ENCODE peak calls at places on chromosomes 1 and 21, in four cellular contexts. O is K562, G is breast epithelium, S is esophagus squamous epithelium. F is an unnamed sample.

GRCh38 chr21:32382108-32382601 is 10.7 kb downstream of the URB1 start:
- DNase-seq in O (no peak), G (no peak), S (no peak), F (no peak)

GRCh38 chr1:203306089-203306969 is 1.0 kb downstream of the BTG2 start:
- DNase-seq in G (peak; percentile 93), S (peak; percentile 33), O (peak; percentile 86), F (peak; percentile 92)

GRCh38 chr1:89873757-89874156 is 52.9 kb downstream of the LRRC8D start:
- DNase-seq in O (no peak), S (no peak), G (no peak), F (no peak)

GRCh38 chr1:54763814-54764131 is 550 bp downstream of the PARS2 start:
- DNase-seq in G (no peak), S (no peak), O (no peak), F (no peak)

GRCh38 chr21:38716942-38717341 is 88.8 kb upstream of the ETS2 start:
- DNase-seq in G (no peak), S (no peak), O (no peak), F (no peak)

GRCh38 chr1:235908742-235909520 is 42.2 kb upstream of the LYST start:
- DNase-seq in G (no peak), O (no peak), S (no peak), F (no peak)

GRCh38 chr1:41805771-41806471 is 112.8 kb downstream of the HIVEP3 start:
- DNase-seq in G (no peak), S (no peak), O (no peak), F (no peak)

GRCh38 chr1:29621826-29622435 is 385.6 kb downstream of the PTPRU start:
- DNase-seq in S (no peak), O (no peak), G (peak; percentile 4), F (no peak)

GRCh38 chr21:39676054-39676771 is 63.5 kb downstream of the B3GALT5 start:
- DNase-seq in G (peak; percentile 72), O (no peak), S (no peak), F (no peak)

GRCh38 chr21:42523211-42523610 is 9.6 kb downstream of the SLC37A1 start:
- DNase-seq in O (no peak), G (no peak), S (no peak), F (no peak)

GRCh38 chr21:44530221-44530902 is 9.6 kb downstream of the KRTAP10-1 start:
- DNase-seq in O (no peak), G (no peak), S (no peak), F (no peak)

GRCh38 chr1:223886516-223886921 is 40.8 kb upstream of the TP53BP2 start:
- DNase-seq in O (no peak), S (no peak), G (no peak), F (no peak)

GRCh38 chr1:28718601-28719331 is 18.0 kb upstream of the YTHDF2 start:
- DNase-seq in G (no peak), S (no peak), O (peak; percentile 63), F (no peak)

GRCh38 chr21:33587792-33588484 is 546 bp downstream of the DONSON start:
- DNase-seq in G (no peak), S (no peak), O (peak; percentile 57), F (peak; percentile 13)

GRCh38 chr1:38586993-38587646 is 272.5 kb downstream of the RRAGC start:
- DNase-seq in S (no peak), G (no peak), O (peak; percentile 87), F (no peak)

GRCh38 chr1:15191785-15192184 is 38.2 kb downstream of the TMEM51 start:
- DNase-seq in G (no peak), S (no peak), O (no peak), F (no peak)

GRCh38 chr1:65681101-65681500 is 111.6 kb upstream of the PDE4B start:
- DNase-seq in S (no peak), G (no peak), O (no peak), F (no peak)

GRCh38 chr1:51877434-51878306 is 857 bp downstream of the NRDC start:
- DNase-seq in G (no peak), O (peak; percentile 40), S (no peak), F (peak; percentile 8)

GRCh38 chr1:11729498-11730428 is 6.2 kb upstream of the AGTRAP start:
- DNase-seq in G (no peak), S (no peak), O (peak; percentile 55), F (no peak)

GRCh38 chr1:225767591-225768540 is 9.8 kb upstream of the SRP9 start:
- DNase-seq in S (no peak), G (peak; percentile 59), O (peak; percentile 17), F (peak; percentile 70)

GRCh38 chr1:67726224-67726623 is 41.2 kb downstream of the GADD45A start:
- DNase-seq in O (no peak), S (no peak), G (no peak), F (no peak)

GRCh38 chr1:232678185-232678886 is 48.4 kb upstream of the SIPA1L2 start:
- DNase-seq in S (no peak), G (no peak), O (no peak), F (no peak)

GRCh38 chr1:155226910-155227260 is 18.4 kb downstream of the MTX1 start:
- DNase-seq in G (peak; percentile 42), O (peak; percentile 56), S (no peak), F (no peak)

GRCh38 chr1:28129150-28129549 is 40.7 kb upstream of the EYA3 start:
- DNase-seq in S (no peak), G (no peak), O (no peak), F (no peak)

GRCh38 chr21:42262826-42263225 is 43.9 kb downstream of the ABCG1 start:
- DNase-seq in S (no peak), O (no peak), G (peak; percentile 74), F (peak; percentile 24)

GRCh38 chr1:92599184-92599583 is 112.5 kb upstream of the GFI1 start:
- DNase-seq in O (peak; percentile 12), G (no peak), S (no peak), F (no peak)

GRCh38 chr1:63679589-63679988 is 86.4 kb downstream of the PGM1 start:
- DNase-seq in G (no peak), O (no peak), S (no peak), F (no peak)

GRCh38 chr1:63679076-63679475 is 85.9 kb downstream of the PGM1 start:
- DNase-seq in O (no peak), G (no peak), S (no peak), F (no peak)

GRCh38 chr1:63674865-63675815 is 81.9 kb downstream of the PGM1 start:
- DNase-seq in O (no peak), S (no peak), G (no peak), F (no peak)

GRCh38 chr1:63678200-63678599 is 85.0 kb downstream of the PGM1 start:
- DNase-seq in S (no peak), O (no peak), G (no peak), F (no peak)

DNA sequence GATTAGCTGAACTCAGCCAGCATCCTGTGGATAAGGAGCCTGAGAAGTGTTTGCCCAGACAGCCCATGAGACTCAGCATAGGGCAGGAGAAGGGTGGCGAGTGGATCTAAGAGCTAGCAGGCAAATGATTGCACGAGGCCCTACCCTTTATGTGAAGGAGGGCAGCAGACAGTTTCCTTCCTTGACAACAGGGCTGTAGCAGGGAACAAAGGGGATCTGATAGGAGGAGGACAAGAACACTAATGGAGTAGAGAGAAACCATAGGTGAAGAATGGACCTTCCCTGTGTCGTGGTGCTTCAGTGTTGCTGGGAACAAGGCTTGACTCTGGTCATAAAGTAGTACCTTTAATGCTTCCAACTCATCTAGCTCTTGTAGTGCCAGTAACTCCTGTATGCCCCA is 84.3 kb downstream of the PGM1 start:
- DNase-seq in S (no peak), G (no peak), O (no peak), F (no peak)
- H3K36me3 ChIP-seq in S (no peaks in the 10 kb centered on the region), G (no peaks in the 10 kb centered on the region), O (no peaks in the 10 kb centered on the region), F (no peaks in the 10 kb centered on the region)

GRCh38 chr1:150926094-150926741 is at the start of gene SETDB1:
- DNase-seq in S (peak; percentile 71), O (peak; percentile 92), G (peak; percentile 92), F (peak; percentile 93)
- TF ChIP-seq POLR2A in S (peak; percentile 23), O (peak; percentile 85), G (no peak), F (peak; percentile 49)

GRCh38 chr1:16984717-16985116 is 4.3 kb upstream of the MFAP2 start:
- DNase-seq in O (no peak), S (no peak), G (peak; percentile 80), F (peak; percentile 30)

GRCh38 chr1:16988210-16988609 is 7.8 kb upstream of the MFAP2 start:
- DNase-seq in O (no peak), S (no peak), G (no peak), F (no peak)

GRCh38 chr1:16986113-16986512 is 5.7 kb upstream of the MFAP2 start:
- DNase-seq in O (no peak), S (no peak), G (no peak), F (no peak)

GRCh38 chr1:16989676-16990391 is 9.4 kb upstream of the MFAP2 start:
- DNase-seq in S (no peak), G (no peak), O (no peak), F (no peak)

GRCh38 chr1:16986596-16987361 is 6.4 kb upstream of the MFAP2 start:
- DNase-seq in G (no peak), O (peak; percentile 71), S (no peak), F (no peak)
- H3K36me3 ChIP-seq in G (no peaks in the 10 kb centered on the region), O (peaks cover 13% of the 10 kb centered on the region), S (peaks cover 63% of the 10 kb centered on the region), F (no peaks in the 10 kb centered on the region)

DNA sequence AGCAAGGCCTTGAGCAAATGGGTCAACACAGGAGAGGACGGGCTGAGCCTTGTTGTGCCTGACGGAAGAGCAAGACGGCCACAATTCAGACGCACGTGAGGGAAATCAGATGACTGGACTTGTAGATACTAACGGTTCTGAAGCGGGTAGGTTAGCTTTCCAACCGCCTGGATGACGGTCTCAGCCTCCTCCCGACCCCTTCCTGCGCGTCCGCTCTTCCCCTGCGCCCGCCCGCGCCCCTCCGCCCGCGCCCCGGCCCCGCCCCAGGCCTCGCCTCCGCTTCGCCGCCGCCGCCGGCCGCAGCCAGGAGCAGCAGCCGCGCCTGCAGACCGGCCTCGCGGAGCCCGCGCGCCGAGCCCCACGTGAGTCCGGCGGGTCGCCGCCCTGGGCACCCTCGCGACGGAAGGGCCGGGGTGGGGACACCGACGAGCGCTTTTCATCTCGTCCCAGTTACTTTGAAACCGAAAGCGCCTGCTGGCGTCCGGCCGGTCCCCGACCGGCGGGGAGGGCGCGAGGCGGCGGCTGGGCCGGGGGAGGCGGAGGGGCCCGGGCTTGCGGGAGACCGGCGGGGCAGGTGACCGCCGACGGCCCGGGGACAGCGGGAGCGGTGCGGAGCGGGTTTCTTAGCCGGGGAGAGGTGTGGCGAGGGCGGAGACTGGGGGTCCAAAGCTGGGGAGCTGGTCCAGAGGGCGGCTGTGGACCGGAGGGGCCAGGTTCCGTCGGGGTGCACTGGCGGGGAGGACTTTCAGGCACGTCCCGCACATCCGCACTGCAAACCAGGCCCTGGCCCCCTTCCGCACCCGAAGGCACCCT is at the start of gene TRAF5:
- DNase-seq in S (no peak), O (peak; percentile 68), G (no peak), F (peak; percentile 42)
- TF ChIP-seq POLR2A in S (no peak), O (no peak), G (no peak), F (peak; percentile 9)

DNA sequence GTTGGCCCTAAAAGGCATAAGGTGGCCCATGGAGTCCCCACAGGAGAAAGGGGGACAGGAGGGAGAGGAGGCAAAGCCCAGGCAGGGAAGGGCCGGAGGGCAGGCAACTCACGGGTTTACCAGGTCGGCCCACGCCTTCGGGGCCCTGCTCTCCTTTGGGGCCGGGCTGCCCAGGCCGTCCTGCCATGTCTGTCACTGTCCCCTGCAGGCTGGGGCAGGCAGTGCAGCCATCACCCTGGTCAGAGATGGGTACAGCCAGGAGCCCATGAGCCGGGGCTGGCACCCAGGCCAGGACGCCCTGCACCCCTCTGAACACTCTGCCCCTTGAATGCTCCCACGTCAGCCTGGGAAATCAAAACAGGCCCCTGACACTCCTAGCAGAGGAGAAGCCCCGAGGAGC is 19.8 kb downstream of the COL16A1 start:
- DNase-seq in O (peak; percentile 53), S (no peak), G (no peak), F (no peak)
- H3K36me3 ChIP-seq in O (no peaks in the 10 kb centered on the region), S (peaks cover 34% of the 10 kb centered on the region), G (no peaks in the 10 kb centered on the region), F (no peaks in the 10 kb centered on the region)